ENCODE peak calls at places on chromosome 2, in seven cellular contexts. F is trophoblast cell, A is neuronal stem cell, U is mesendoderm, D is IMR-90, I is H9, Z is mesenchymal stem cell. N is an unnamed sample.

GRCh38 chr2:166419616-166419934 is 43.8 kb upstream of the SCN9A start:
- DNase-seq in F (no peak), A (peak; percentile 9), U (peak; percentile 47), D (peak; percentile 70), I (no peak), Z (peak; percentile 39), N (no peak)

GRCh38 chr2:241863021-241863954 is 4.6 kb upstream of the PDCD1 start:
- DNase-seq in F (no peak), A (no peak), U (no peak), D (peak; percentile 55), I (no peak), Z (no peak), N (no peak)

GRCh38 chr2:234158812-234159211 is 108.3 kb downstream of the SPP2 start:
- DNase-seq in F (no peak), A (no peak), U (no peak), D (peak; percentile 31), I (no peak), Z (no peak), N (no peak)

GRCh38 chr2:144256996-144257707 is 262.8 kb downstream of the ZEB2 start:
- DNase-seq in F (no peak), A (no peak), U (no peak), D (peak; percentile 34), I (no peak), Z (no peak), N (no peak)

GRCh38 chr2:70715161-70715985 is 52.6 kb downstream of the ADD2 start:
- DNase-seq in F (no peak), A (no peak), U (no peak), D (no peak), I (peak; percentile 24), Z (no peak), N (no peak)

GRCh38 chr2:100707016-100707947 is 112.7 kb upstream of the NPAS2 start:
- DNase-seq in F (no peak), A (no peak), U (no peak), D (no peak), I (no peak), Z (no peak), N (no peak)

GRCh38 chr2:112648081-112648480 is 2.3 kb downstream of the SLC20A1 start:
- DNase-seq in F (no peak), A (no peak), U (no peak), D (no peak), I (no peak), Z (no peak), N (no peak)

GRCh38 chr2:219460424-219460926 is 25.8 kb downstream of the SPEG start:
- DNase-seq in F (no peak), A (peak; percentile 59), U (peak; percentile 92), D (peak; percentile 85), I (peak; percentile 85), Z (peak; percentile 79), N (no peak)

GRCh38 chr2:36831185-36831584 is 134.7 kb downstream of the VIT start:
- DNase-seq in F (no peak), A (no peak), U (no peak), D (no peak), I (no peak), Z (no peak), N (no peak)

GRCh38 chr2:95277246-95277906 is 3.1 kb downstream of the PROM2 start:
- DNase-seq in F (no peak), A (no peak), U (peak; percentile 68), D (no peak), I (peak; percentile 74), Z (no peak), N (no peak)

GRCh38 chr2:24771905-24772586 is 21.1 kb downstream of the PTRHD1 start:
- DNase-seq in F (peak; percentile 1), A (no peak), U (peak; percentile 96), D (no peak), I (no peak), Z (no peak), N (no peak)

GRCh38 chr2:82258151-82258550 is 1953.6 kb upstream of the LRRTM1 start:
- DNase-seq in F (no peak), A (no peak), U (no peak), D (no peak), I (no peak), Z (no peak), N (no peak)

GRCh38 chr2:99112617-99113016 is 28.9 kb upstream of the C2orf15 start:
- DNase-seq in F (no peak), A (no peak), U (no peak), D (no peak), I (no peak), Z (no peak), N (no peak)

GRCh38 chr2:122927710-122928249 is 1097.3 kb upstream of the CNTNAP5 start:
- DNase-seq in F (no peak), A (no peak), U (peak; percentile 68), D (no peak), I (no peak), Z (no peak), N (no peak)

GRCh38 chr2:145158051-145158586 is 638.2 kb upstream of the ZEB2 start:
- DNase-seq in F (peak; percentile 15), A (no peak), U (peak; percentile 3), D (peak; percentile 95), I (no peak), Z (peak; percentile 96), N (no peak)

GRCh38 chr2:231104115-231104713 is 20.6 kb downstream of the HTR2B start:
- DNase-seq in F (peak; percentile 61), A (peak; percentile 39), U (peak; percentile 69), D (peak; percentile 75), I (peak; percentile 43), Z (peak; percentile 81), N (peak; percentile 64)

GRCh38 chr2:240898108-240898730 is 2.3 kb upstream of the MAB21L4 start:
- DNase-seq in F (no peak), A (no peak), U (no peak), D (no peak), I (no peak), Z (no peak), N (no peak)

GRCh38 chr2:159913897-159914296 is 115.9 kb upstream of the CD302 start:
- DNase-seq in F (no peak), A (no peak), U (no peak), D (no peak), I (no peak), Z (no peak), N (no peak)

GRCh38 chr2:197309369-197310231 is 980 bp downstream of the ANKRD44 start:
- DNase-seq in F (no peak), A (peak; percentile 24), U (peak; percentile 45), D (no peak), I (peak; percentile 47), Z (peak; percentile 32), N (peak; percentile 57)

GRCh38 chr2:147808520-147808919 is 36.3 kb upstream of the ACVR2A start:
- DNase-seq in F (peak; percentile 80), A (no peak), U (no peak), D (no peak), I (no peak), Z (no peak), N (no peak)

GRCh38 chr2:109529532-109530449 is 84.0 kb downstream of the SEPTIN10 start:
- DNase-seq in F (no peak), A (no peak), U (no peak), D (no peak), I (peak; percentile 19), Z (no peak), N (no peak)

GRCh38 chr2:56297671-56298070 is 113.9 kb downstream of the CCDC85A start:
- DNase-seq in F (no peak), A (no peak), U (no peak), D (no peak), I (no peak), Z (no peak), N (no peak)

GRCh38 chr2:47174731-47175361 is 19.7 kb upstream of the STPG4 start:
- DNase-seq in F (no peak), A (no peak), U (peak; percentile 71), D (peak; percentile 62), I (no peak), Z (peak; percentile 67), N (no peak)

GRCh38 chr2:190382851-190383250 is 25.3 kb upstream of the MFSD6 start:
- DNase-seq in F (peak; percentile 11), A (no peak), U (peak; percentile 69), D (peak; percentile 41), I (no peak), Z (peak; percentile 23), N (no peak)

GRCh38 chr2:191385416-191386160 is 140.4 kb downstream of the MYO1B start:
- DNase-seq in F (no peak), A (no peak), U (no peak), D (peak; percentile 44), I (no peak), Z (no peak), N (no peak)

GRCh38 chr2:241974851-241975592 is 105.5 kb downstream of the RTP5 start:
- DNase-seq in F (no peak), A (no peak), U (no peak), D (no peak), I (no peak), Z (no peak), N (no peak)

GRCh38 chr2:18819566-18819965 is 230.2 kb upstream of the NT5C1B start:
- DNase-seq in F (no peak), A (no peak), U (no peak), D (no peak), I (no peak), Z (no peak), N (no peak)

GRCh38 chr2:18814387-18814786 is 225.0 kb upstream of the NT5C1B start:
- DNase-seq in F (no peak), A (no peak), U (no peak), D (peak; percentile 86), I (no peak), Z (no peak), N (no peak)
- H3K23ac ChIP-seq in F (no peak overlapping the region), A (no peak overlapping the region), U (no peak overlapping the region), D (no peak overlapping the region), I (no peak overlapping the region), Z (no peak overlapping the region), N (no peak overlapping the region)

DNA sequence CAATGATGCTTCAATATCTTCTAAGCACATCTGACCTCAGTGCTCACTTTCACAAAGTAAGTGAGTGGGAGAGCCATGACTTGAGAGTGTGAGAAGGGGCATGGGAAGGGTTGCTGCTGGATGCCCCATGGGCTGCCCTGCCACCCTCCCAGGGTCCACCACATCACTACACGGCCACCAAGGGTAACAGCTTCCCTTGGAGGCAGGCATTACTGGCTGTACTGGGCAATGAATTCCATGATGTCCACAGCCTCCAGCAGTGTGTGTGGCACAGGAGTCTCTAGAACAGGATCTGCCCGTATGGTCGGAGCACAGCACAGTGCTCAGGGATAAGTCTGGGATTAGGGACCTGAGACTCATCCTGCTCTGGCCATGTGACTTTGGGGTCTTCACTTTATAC is 481.0 kb upstream of the MYT1L start:
- DNase-seq in F (no peak), A (no peak), U (no peak), D (no peak), I (no peak), Z (no peak), N (peak; percentile 13)
- H3K23ac ChIP-seq in F (no peak overlapping the region), A (no peak overlapping the region), U (no peak overlapping the region), D (no peak overlapping the region), I (no peak overlapping the region), Z (no peak overlapping the region), N (no peak overlapping the region)

GRCh38 chr2:237494066-237494465 is 7.0 kb downstream of the MLPH start:
- DNase-seq in F (no peak), A (no peak), U (no peak), D (no peak), I (no peak), Z (no peak), N (no peak)
- H3K23ac ChIP-seq in F (no peak overlapping the region), A (no peak overlapping the region), U (no peak overlapping the region), D (no peak overlapping the region), I (no peak overlapping the region), Z (no peak overlapping the region), N (no peak overlapping the region)

DNA sequence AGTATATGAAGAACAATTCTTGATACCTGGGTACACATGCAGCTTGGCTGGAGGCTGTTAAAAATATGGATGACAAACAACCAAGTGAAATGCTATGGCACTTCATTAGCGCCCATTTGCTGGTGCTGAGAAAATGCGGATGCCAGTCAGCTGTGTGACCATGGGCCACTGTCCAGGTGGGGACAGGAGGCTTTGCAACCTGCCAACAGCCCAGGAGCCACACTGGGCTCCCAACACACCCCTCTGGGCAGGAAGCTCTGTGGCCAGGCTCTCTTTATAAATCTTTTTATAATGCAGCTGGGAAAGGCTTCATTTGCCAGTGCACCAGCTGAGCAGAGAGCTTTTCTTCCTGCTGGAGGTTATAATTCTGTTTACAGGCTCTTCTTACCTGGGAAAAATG is 19.9 kb downstream of the RNF144A start:
- DNase-seq in F (no peak), A (no peak), U (no peak), D (no peak), I (peak; percentile 19), Z (no peak), N (peak; percentile 37)
- H3K23ac ChIP-seq in F (no peak overlapping the region), A (no peak overlapping the region), U (no peak overlapping the region), D (no peak overlapping the region), I (no peak overlapping the region), Z (no peak overlapping the region), N (no peak overlapping the region)

N was measured in H1.